ENCODE peak calls at places on chromosomes 3 and 15, in eight cellular contexts. D, O, N, Y, X, I, T and Q are unnamed samples.

GRCh38 chr15:82556315-82557035 is 16.2 kb upstream of the RPS17 start:
- DNase-seq in D (no peak), O (no peak), N (no peak), Y (no peak), X (no peak), I (no peak), T (no peak), Q (no peak)

GRCh38 chr3:185423178-185423577 is 60.2 kb downstream of the MAP3K13 start:
- DNase-seq in D (no peak), O (no peak), N (peak; percentile 36), Y (no peak), X (no peak), I (no peak), T (no peak), Q (peak; percentile 14)

GRCh38 chr3:18098960-18099587 is 326.1 kb downstream of the SATB1 start:
- DNase-seq in D (no peak), O (peak; percentile 26), N (peak; percentile 96), Y (peak; percentile 80), X (no peak), I (no peak), T (no peak), Q (no peak)

GRCh38 chr15:97648728-97649127 is 311.8 kb upstream of the ARRDC4 start:
- DNase-seq in D (no peak), O (no peak), N (no peak), Y (no peak), X (no peak), I (no peak), T (no peak), Q (no peak)

GRCh38 chr3:146532406-146532805 is 12.0 kb downstream of the PLSCR1 start:
- DNase-seq in D (no peak), O (no peak), N (no peak), Y (no peak), X (no peak), I (no peak), T (no peak), Q (no peak)

GRCh38 chr3:101179637-101180036 is 140.7 kb downstream of the IMPG2 start:
- DNase-seq in D (no peak), O (no peak), N (peak; percentile 49), Y (no peak), X (no peak), I (no peak), T (no peak), Q (no peak)

GRCh38 chr3:47586746-47587145 is 8.1 kb upstream of the CSPG5 start:
- DNase-seq in D (no peak), O (no peak), N (no peak), Y (no peak), X (no peak), I (no peak), T (no peak), Q (no peak)

GRCh38 chr3:188061133-188061532 is 92.8 kb upstream of the LPP start:
- DNase-seq in D (no peak), O (peak; percentile 42), N (peak; percentile 84), Y (no peak), X (peak; percentile 9), I (no peak), T (no peak), Q (no peak)

GRCh38 chr3:9340450-9341009 is 22.3 kb upstream of the THUMPD3 start:
- DNase-seq in D (no peak), O (no peak), N (peak; percentile 64), Y (no peak), X (no peak), I (no peak), T (no peak), Q (no peak)

GRCh38 chr3:44981220-44981619 is 5.2 kb downstream of the EXOSC7 start:
- DNase-seq in D (no peak), O (no peak), N (peak; percentile 74), Y (no peak), X (no peak), I (no peak), T (no peak), Q (no peak)

GRCh38 chr15:60511351-60512157 is 32.6 kb upstream of the ICE2 start:
- DNase-seq in D (no peak), O (peak; percentile 65), N (no peak), Y (no peak), X (no peak), I (no peak), T (no peak), Q (no peak)

GRCh38 chr3:65402597-65402996 is 636.1 kb downstream of the MAGI1 start:
- DNase-seq in D (no peak), O (no peak), N (peak; percentile 97), Y (no peak), X (no peak), I (no peak), T (no peak), Q (no peak)

GRCh38 chr15:57183614-57184344 is 192.5 kb upstream of the CGNL1 start:
- DNase-seq in D (no peak), O (no peak), N (no peak), Y (no peak), X (no peak), I (no peak), T (no peak), Q (no peak)

GRCh38 chr15:100712226-100712625 is 109.8 kb downstream of the ASB7 start:
- DNase-seq in D (no peak), O (no peak), N (no peak), Y (no peak), X (no peak), I (no peak), T (no peak), Q (no peak)

GRCh38 chr15:31372635-31373091 is 46.0 kb downstream of the KLF13 start:
- DNase-seq in D (peak; percentile 89), O (no peak), N (peak; percentile 83), Y (peak; percentile 92), X (no peak), I (peak; percentile 45), T (peak; percentile 48), Q (peak; percentile 30)

GRCh38 chr3:197186887-197187588 is 111.4 kb downstream of the DLG1 start:
- DNase-seq in D (no peak), O (peak; percentile 16), N (peak; percentile 63), Y (no peak), X (no peak), I (no peak), T (no peak), Q (peak; percentile 57)

GRCh38 chr15:70044168-70044567 is 53.5 kb downstream of the TLE3 start:
- DNase-seq in D (no peak), O (no peak), N (no peak), Y (no peak), X (no peak), I (no peak), T (no peak), Q (no peak)

GRCh38 chr3:172709776-172710708 is 825 bp downstream of the NCEH1 start:
- DNase-seq in D (peak; percentile 54), O (no peak), N (peak; percentile 59), Y (peak; percentile 37), X (no peak), I (peak; percentile 45), T (peak; percentile 26), Q (no peak)

GRCh38 chr3:124318650-124319049 is 326.7 kb upstream of the ROPN1 start:
- DNase-seq in D (no peak), O (no peak), N (no peak), Y (no peak), X (no peak), I (no peak), T (no peak), Q (no peak)

GRCh38 chr3:112097378-112097777 is 11.2 kb downstream of the C3orf52 start:
- DNase-seq in D (no peak), O (no peak), N (peak; percentile 100), Y (no peak), X (no peak), I (no peak), T (no peak), Q (no peak)

GRCh38 chr15:55108858-55109518 is 87.8 kb downstream of the RSL24D1 start:
- DNase-seq in D (peak; percentile 88), O (peak; percentile 50), N (peak; percentile 67), Y (peak; percentile 60), X (peak; percentile 30), I (peak; percentile 84), T (peak; percentile 65), Q (peak; percentile 59)

DNA sequence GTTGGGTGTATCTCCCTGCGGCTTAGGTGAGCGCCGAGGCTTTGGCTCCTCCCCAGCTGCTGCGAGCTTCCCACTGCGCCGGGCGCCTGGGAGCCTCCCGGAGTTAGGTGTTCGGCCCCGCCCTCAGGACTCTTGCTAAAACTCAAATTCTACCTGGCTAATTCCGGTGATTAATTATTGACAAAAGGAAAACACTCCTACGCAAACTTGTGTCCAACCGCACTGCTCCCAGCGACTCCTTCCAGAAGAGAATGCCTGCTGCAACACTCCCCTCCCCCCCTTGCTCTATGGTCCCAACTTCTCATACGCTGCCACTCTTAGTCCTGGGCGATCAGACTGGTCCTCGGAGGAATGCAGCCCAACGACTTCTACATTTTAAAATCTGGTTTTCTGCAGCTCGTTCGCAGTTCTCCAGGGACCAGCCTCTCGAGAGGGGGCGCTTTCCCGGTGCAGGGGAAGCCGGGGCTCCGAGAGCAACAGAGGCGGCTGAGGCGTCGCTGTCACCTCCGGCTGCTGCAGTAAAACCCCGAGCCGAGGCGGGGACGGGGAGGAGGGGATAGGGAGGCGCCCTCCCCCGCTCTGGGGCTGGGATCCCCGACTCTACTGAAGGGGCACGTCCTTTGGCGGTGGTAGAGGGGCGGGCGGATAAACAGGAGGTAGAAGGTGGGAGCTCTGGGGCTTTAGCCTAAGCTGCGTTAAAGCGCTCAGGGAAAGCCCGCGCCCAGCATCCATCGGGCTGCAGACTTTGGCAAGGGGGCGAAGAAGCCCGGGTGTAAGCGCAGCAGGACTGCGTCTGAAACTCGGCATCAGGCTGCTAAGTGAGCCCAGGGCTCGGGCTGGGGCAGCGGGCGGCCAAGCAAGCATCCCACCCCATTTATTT is at the start of gene SPTSSB:
- DNase-seq in D (peak; percentile 63), O (no peak), N (peak; percentile 92), Y (peak; percentile 79), X (no peak), I (peak; percentile 71), T (peak; percentile 56), Q (peak; percentile 29)
- TF ChIP-seq CTCF in D (no peak), O (no peak), N (no peak), Y (peak; percentile 58), X (peak; percentile 32), I (no peak), T (no peak), Q (no peak)

DNA sequence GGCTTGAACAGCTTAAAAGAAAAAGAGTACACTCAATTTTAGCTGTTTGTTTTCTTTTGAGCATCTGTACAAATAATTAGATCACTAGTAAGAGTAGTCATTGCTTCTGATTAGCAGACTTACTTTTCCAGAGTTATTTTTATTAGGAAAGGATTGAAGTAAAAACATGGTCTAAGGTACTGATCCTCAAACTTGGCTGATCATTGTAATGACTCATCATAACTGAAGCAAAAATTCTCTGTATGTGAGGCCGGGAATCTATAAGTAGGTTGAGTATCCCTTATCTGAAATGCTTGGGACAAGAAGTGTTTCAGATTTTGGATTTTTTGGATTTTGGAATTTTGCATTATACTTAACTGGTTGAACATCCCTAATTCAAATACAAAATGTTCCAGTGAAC is 12.4 kb downstream of the NMD3 start:
- DNase-seq in D (no peak), O (no peak), N (no peak), Y (no peak), X (no peak), I (no peak), T (no peak), Q (no peak)
- TF ChIP-seq CTCF in D (no peak), O (no peak), N (no peak), Y (no peak), X (no peak), I (no peak), T (no peak), Q (no peak)

GRCh38 chr3:58173670-58174472 is 36.9 kb downstream of the DNASE1L3 start:
- DNase-seq in D (peak; percentile 60), O (peak; percentile 63), N (peak; percentile 47), Y (peak; percentile 80), X (peak; percentile 24), I (peak; percentile 52), T (peak; percentile 58), Q (peak; percentile 72)
- TF ChIP-seq CTCF in D (no peak), O (peak; percentile 71), N (peak; percentile 41), Y (peak; percentile 66), X (no peak), I (no peak), T (no peak), Q (peak; percentile 18)

GRCh38 chr15:42402806-42403205 is 43.5 kb downstream of the CAPN3 start:
- DNase-seq in D (no peak), O (no peak), N (no peak), Y (no peak), X (no peak), I (no peak), T (no peak), Q (no peak)
- TF ChIP-seq CTCF in D (no peak), O (no peak), N (no peak), Y (no peak), X (no peak), I (no peak), T (no peak), Q (no peak)